ENCODE peak calls at places on chromosomes 7 and 10, in ten cellular contexts. Y is fibroblast of lung, X is lower lobe of right lung, U is IMR-90, G is colonic mucosa, W is psoas muscle, L is MM.1S, F is stomach, R is hepatocyte, T is GM23338. Z is an unnamed sample. For H3K27me3, the result is how much of the 10 kb centered on the place peaks cover.

GRCh38 chr10:31749293-31749692 is 179.3 kb downstream of the ARHGAP12 start:
- DNase-seq in U (peak), X (no peak), T (no peak), G (no peak), L (no peak), F (no peak), W (no peak), R (no peak), Y (peak), Z (no peak)

GRCh38 chr7:7564323-7564780 is 2.3 kb upstream of the MIOS start:
- DNase-seq in T (no peak), R (peak), U (peak), L (no peak), W (no peak), G (no peak), F (no peak), Y (peak), X (no peak), Z (no peak)

GRCh38 chr7:89837515-89837914 is 316.8 kb upstream of the STEAP1 start:
- DNase-seq in G (no peak), Y (peak), X (no peak), T (no peak), W (no peak), U (no peak), F (no peak), L (no peak), R (no peak), Z (no peak)

GRCh38 chr10:102641398-102641797 is 2.9 kb upstream of the TRIM8 start:
- DNase-seq in X (no peak), Y (no peak), F (no peak), L (peak), U (no peak), T (no peak), R (peak), G (no peak), W (no peak), Z (no peak)

GRCh38 chr10:75904499-75905283 is 473.3 kb downstream of the LRMDA start:
- DNase-seq in G (no peak), U (no peak), R (peak), Y (no peak), T (no peak), F (peak), W (no peak), L (no peak), X (no peak), Z (no peak)

GRCh38 chr7:91759205-91759863 is 121.2 kb downstream of the MTERF1 start:
- DNase-seq in G (peak), Y (peak), R (peak), X (peak), U (no peak), T (peak), W (no peak), L (peak), F (peak), Z (peak)

GRCh38 chr10:650691-651615 is 38.5 kb downstream of the DIP2C start:
- DNase-seq in R (peak), L (no peak), U (peak), Y (peak), T (no peak), X (no peak), F (no peak), G (no peak), W (no peak), Z (no peak)

GRCh38 chr10:47112612-47113011 is 187.4 kb upstream of the GDF10 start:
- DNase-seq in R (no peak), L (no peak), Y (no peak), F (no peak), W (no peak), X (no peak), U (no peak), T (no peak), G (peak), Z (no peak)

GRCh38 chr7:135539629-135540028 is 18.1 kb upstream of the NUP205 start:
- DNase-seq in L (no peak), Y (no peak), W (no peak), F (no peak), G (no peak), X (no peak), U (no peak), T (no peak), R (no peak), Z (no peak)

GRCh38 chr7:102258073-102258748 is 28.5 kb upstream of the SH2B2 start:
- DNase-seq in L (no peak), T (no peak), W (no peak), Y (no peak), X (no peak), R (no peak), U (no peak), F (no peak), G (no peak), Z (no peak)

GRCh38 chr7:78175330-78175729 is 376.8 kb downstream of the PHTF2 start:
- DNase-seq in Y (no peak), U (no peak), W (no peak), T (no peak), R (no peak), X (no peak), F (no peak), L (no peak), G (no peak), Z (no peak)

GRCh38 chr10:58967551-58968418 is 208.7 kb upstream of the PHYHIPL start:
- DNase-seq in F (peak), G (no peak), X (peak), U (no peak), Y (peak), L (no peak), R (peak), W (no peak), T (peak), Z (no peak)

GRCh38 chr10:31618541-31619291 is 299.7 kb downstream of the ZEB1 start:
- DNase-seq in R (no peak), W (peak), X (no peak), T (no peak), L (no peak), F (no peak), U (peak), Y (peak), G (no peak), Z (no peak)

GRCh38 chr7:142626420-142627035 is 122.7 kb upstream of the PRSS1 start:
- DNase-seq in Y (no peak), R (peak), T (peak), L (peak), F (peak), G (peak), W (peak), X (no peak), U (peak), Z (no peak)

GRCh38 chr7:130141161-130141857 is 63.9 kb downstream of the TMEM209 start:
- DNase-seq in Y (peak), T (peak), X (peak), G (peak), U (peak), W (peak), R (peak), F (peak), L (no peak), Z (no peak)

GRCh38 chr7:54827719-54828118 is 68.7 kb upstream of the SEC61G start:
- DNase-seq in R (no peak), X (no peak), F (no peak), U (no peak), T (no peak), Y (no peak), G (no peak), L (no peak), W (no peak), Z (no peak)

GRCh38 chr7:129952164-129952652 is 552 bp downstream of the UBE2H start:
- DNase-seq in W (peak), F (peak), X (peak), L (peak), Y (no peak), G (peak), T (peak), R (peak), U (no peak), Z (no peak)

GRCh38 chr10:19824397-19825342 is 8.4 kb downstream of the PLXDC2 start:
- DNase-seq in U (no peak), Y (peak), G (no peak), X (no peak), W (no peak), T (no peak), F (no peak), R (no peak), L (no peak), Z (no peak)

GRCh38 chr10:111648046-111648445 is 535.5 kb downstream of the GPAM start:
- DNase-seq in U (no peak), W (no peak), R (no peak), T (no peak), X (no peak), F (no peak), L (no peak), G (no peak), Y (peak), Z (no peak)

GRCh38 chr10:26528715-26529393 is 90.7 kb downstream of the APBB1IP start:
- DNase-seq in T (no peak), R (no peak), F (no peak), G (no peak), X (no peak), W (no peak), Y (no peak), U (no peak), L (no peak), Z (no peak)

GRCh38 chr7:953547-954327 is 743 bp downstream of the ADAP1 start:
- DNase-seq in W (peak), X (peak), Y (peak), G (peak), F (peak), L (no peak), R (peak), U (peak), T (peak), Z (peak)

GRCh38 chr7:35259555-35259954 is 5.7 kb upstream of the TBX20 start:
- DNase-seq in U (no peak), Y (no peak), L (no peak), T (no peak), F (no peak), R (no peak), G (no peak), X (no peak), W (no peak), Z (no peak)

DNA sequence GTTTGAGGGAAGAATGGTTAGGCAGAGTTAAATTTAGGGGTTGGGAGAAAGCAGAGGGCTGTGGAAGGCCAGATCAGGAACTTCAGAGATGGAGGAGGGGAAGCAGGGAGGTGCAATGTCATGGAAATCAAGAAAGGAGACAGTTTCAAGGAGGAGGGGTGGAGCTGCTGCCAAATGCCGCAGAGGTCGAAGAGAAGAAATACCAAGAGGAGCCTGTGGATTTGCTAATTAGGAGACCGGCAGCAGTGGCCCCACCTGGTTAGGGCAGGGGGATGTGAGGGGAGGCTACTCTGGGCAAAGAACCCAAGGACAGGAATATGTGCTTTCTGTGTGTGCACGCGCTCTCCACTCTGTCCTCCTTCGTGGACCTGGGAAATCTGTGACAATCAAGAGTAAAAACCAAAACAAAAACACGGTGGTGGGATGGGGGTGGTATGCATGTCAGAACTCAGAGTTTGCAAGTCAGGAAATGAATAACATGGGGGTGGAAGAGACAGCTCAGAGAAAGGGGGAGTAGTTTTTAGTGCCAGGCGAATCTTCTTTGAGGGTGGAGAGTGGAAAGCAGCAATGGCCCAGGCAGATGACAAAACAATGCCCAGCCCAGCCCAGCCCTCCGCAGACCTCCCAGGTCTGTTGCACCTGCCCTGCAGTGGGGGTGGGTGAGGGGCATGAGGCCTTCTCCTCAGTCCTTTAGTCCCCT is 102.9 kb upstream of the PAX2 start:
- DNase-seq in G (no peak), X (no peak), W (no peak), F (no peak), R (no peak), U (no peak), Y (no peak), T (peak), L (no peak), Z (no peak)
- H3K27me3 ChIP-seq in G (under half), X (half or more), W (under half), F (half or more), R (half or more), U (under half), Y (under half), T (under half), L (half or more), Z (half or more)

DNA sequence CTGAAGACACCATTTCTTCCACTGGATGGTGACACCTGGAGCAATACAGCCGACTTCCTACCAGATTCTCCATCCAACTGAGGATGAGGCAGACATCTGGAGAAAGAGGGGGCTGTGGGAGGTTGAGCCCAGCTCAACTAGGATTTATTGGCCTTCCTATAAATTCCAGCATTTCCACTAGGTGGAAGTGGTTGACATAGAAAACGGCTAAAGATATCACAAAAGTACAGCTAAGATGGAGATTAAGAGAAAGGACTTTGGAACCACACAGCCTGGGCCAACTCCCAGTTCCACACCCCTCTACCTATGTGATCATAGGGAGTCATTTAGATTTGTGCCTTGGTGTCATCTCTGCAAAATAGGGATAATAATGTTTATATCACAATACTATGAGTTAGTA is 61.3 kb upstream of the CAV2 start:
- DNase-seq in T (peak), G (peak), F (peak), W (no peak), U (peak), Y (peak), L (no peak), X (no peak), R (peak), Z (no peak)
- TF ChIP-seq CTCF in T (no peak), G (no peak), F (no peak), W (no peak), U (no peak), Y (no peak), L (no peak), X (no peak), R (peak), Z (peak)

DNA sequence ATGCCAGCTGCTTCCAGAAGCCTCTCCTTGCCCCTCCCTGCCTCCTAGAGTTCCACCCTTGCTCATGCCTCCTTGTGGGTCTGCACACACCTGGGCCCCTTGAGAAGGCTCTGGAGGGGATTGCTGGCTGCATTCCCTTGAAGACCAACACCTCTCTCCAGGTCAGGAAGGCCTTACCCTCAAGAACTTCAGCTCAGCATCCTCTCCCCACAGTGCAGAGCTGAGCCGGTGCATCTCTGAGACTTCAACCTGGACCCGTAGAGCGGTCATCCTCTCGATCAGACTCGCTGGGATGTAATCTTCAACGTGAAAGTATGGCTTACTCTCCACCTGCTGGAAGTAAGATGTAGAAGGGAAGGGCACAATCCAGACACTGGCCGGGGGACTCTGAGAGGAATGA is 62.7 kb downstream of the FRMPD2 start:
- DNase-seq in W (no peak), L (no peak), U (no peak), F (no peak), R (no peak), Y (no peak), X (no peak), G (no peak), T (no peak), Z (no peak)
- H3K27me3 ChIP-seq in W (under half), L (under half), U (under half), F (under half), R (under half), Y (under half), X (under half), G (under half), T (under half), Z (under half)

DNA sequence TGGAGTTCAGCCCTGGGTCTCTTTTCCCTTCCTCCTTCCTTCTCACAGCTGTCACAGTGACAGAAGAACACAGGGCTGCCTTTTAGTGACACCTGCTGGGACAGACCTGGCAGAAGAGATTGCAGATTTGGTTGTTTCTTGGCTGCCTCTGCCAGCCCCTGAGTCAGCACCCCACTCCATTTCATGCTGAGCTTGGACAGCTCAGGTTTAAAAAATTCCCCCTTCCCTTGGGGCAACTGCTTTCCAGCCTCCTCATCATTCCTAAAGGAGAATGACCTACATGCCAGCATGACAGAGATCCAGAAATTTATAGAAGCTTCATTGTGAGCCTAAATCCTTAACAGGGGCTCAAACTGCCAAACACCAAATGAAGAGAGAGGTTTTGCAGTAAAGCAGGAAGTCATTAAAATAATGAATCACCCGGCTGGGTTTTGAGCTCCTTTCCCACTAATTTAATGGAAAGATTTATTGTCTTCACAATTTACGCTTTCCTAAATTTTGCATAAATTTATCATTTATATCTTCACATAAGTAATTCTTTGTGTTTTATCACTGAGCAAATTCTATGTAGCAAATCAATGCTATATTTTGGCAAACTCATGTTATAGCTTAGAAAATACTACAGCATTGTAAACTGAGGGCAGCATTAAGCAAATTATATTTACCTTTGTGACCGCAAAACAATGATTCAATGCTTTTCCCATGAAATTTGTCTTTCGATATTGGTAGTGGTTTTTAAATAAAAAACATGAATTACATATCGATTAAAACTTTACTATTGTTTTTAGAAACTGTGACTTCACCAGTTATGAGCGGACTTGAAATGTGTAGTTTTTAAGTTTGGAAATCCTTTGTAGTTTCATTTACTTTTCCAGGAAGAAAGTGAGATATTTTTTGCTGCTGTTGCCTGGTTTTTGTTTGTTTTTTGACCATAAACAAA is 399.5 kb upstream of the ANKRD30A start:
- DNase-seq in R (peak), T (peak), X (no peak), F (no peak), Y (peak), W (peak), L (peak), G (no peak), U (peak), Z (peak)
- TF ChIP-seq CTCF in R (peak), T (peak), X (no peak), F (no peak), Y (peak), W (no peak), L (peak), G (no peak), U (peak), Z (peak)

DNA sequence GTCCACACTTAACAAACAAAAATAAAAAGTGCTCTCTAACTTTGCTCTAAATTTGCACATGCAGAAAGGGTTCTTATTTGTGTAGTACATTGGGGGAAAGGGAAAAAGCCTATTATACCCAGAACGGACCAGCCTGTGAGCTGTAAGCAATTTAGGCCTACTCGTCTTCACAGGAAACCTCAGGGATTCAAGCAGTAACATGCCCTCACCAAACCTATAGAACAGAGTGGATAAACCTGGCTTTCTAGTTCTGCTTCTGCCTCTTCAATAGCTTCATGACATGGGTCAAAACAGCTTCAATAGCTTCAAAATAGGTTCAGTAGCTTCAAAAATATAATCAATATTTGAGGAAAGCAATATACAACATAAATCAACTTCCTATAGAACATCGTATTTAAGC is 163.7 kb downstream of the ARL4A start:
- DNase-seq in L (no peak), Y (no peak), W (no peak), G (no peak), X (no peak), T (no peak), F (no peak), R (no peak), U (no peak), Z (no peak)
- H3K27me3 ChIP-seq in L (under half), Y (under half), W (under half), G (under half), X (under half), T (under half), F (under half), R (under half), U (under half), Z (under half)

GRCh38 chr10:130711072-130711471 is 574.9 kb downstream of the GLRX3 start:
- DNase-seq in R (no peak), F (no peak), X (no peak), L (peak), U (no peak), T (no peak), Y (no peak), W (no peak), G (no peak), Z (no peak)

GRCh38 chr10:130713731-130714130 is 577.5 kb downstream of the GLRX3 start:
- DNase-seq in R (no peak), Y (no peak), T (no peak), F (no peak), U (no peak), W (no peak), L (no peak), X (no peak), G (no peak), Z (no peak)

GRCh38 chr10:130715686-130716670 is 579.8 kb downstream of the GLRX3 start:
- DNase-seq in R (no peak), L (no peak), G (no peak), X (no peak), F (no peak), Y (no peak), U (no peak), T (no peak), W (no peak), Z (no peak)

GRCh38 chr10:130714700-130715467 is 578.7 kb downstream of the GLRX3 start:
- DNase-seq in L (no peak), F (no peak), R (no peak), Y (no peak), G (no peak), W (no peak), U (no peak), T (no peak), X (no peak), Z (no peak)

GRCh38 chr10:130713105-130713504 is 576.9 kb downstream of the GLRX3 start:
- DNase-seq in W (no peak), F (no peak), X (no peak), R (peak), T (no peak), L (no peak), G (no peak), U (no peak), Y (no peak), Z (no peak)
- TF ChIP-seq CTCF in W (no peak), F (no peak), X (no peak), R (no peak), T (no peak), L (no peak), G (no peak), U (no peak), Y (no peak), Z (no peak)

GRCh38 chr10:15035385-15036301 is 8.1 kb upstream of the OLAH start:
- DNase-seq in X (peak), R (no peak), F (no peak), T (peak), G (no peak), L (no peak), Y (peak), U (peak), W (no peak), Z (no peak)
- H3K27me3 ChIP-seq in X (under half), R (under half), F (under half), T (under half), G (under half), L (under half), Y (under half), U (under half), W (under half), Z (under half)

GRCh38 chr7:45179666-45180065 is 22.1 kb downstream of the RAMP3 start:
- DNase-seq in T (no peak), R (no peak), L (no peak), G (no peak), U (no peak), Y (no peak), F (no peak), W (no peak), X (peak), Z (no peak)

GRCh38 chr7:45180084-45180986 is 22.7 kb downstream of the RAMP3 start:
- DNase-seq in W (peak), G (no peak), X (peak), F (no peak), L (no peak), U (no peak), R (no peak), Y (no peak), T (no peak), Z (peak)

GRCh38 chr7:45176886-45177731 is 19.5 kb downstream of the RAMP3 start:
- DNase-seq in U (no peak), F (no peak), T (no peak), L (no peak), X (peak), G (no peak), W (peak), Y (no peak), R (no peak), Z (peak)

GRCh38 chr7:45177801-45178200 is 20.2 kb downstream of the RAMP3 start:
- DNase-seq in F (no peak), L (no peak), U (no peak), R (no peak), X (peak), T (no peak), Y (no peak), G (no peak), W (peak), Z (peak)

GRCh38 chr7:45178241-45179225 is 20.9 kb downstream of the RAMP3 start:
- DNase-seq in G (no peak), T (peak), L (peak), F (no peak), Y (no peak), X (peak), U (no peak), W (peak), R (no peak), Z (peak)
- TF ChIP-seq CTCF in G (no peak), T (peak), L (peak), F (no peak), Y (no peak), X (no peak), U (no peak), W (no peak), R (no peak), Z (no peak)

Z was measured in RWPE2.